ENCODE peak calls at places on chromosomes 12 and 14, in eight cellular contexts. X, G, P, A, W, C, Q and T are unnamed samples.
A peak's percentile ranks its signal among the peaks of the same experiment; 100 is the strongest.

GRCh38 chr14:101402936-101403660 is 158.2 kb upstream of the DIO3 start:
- DNase-seq in W (no peak), C (no peak), A (no peak), G (no peak), Q (no peak), X (no peak), P (no peak), T (no peak)

GRCh38 chr12:76033116-76034001 is 1.8 kb upstream of the PHLDA1 start:
- DNase-seq in W (peak; percentile 37), P (peak; percentile 58), X (no peak), C (no peak), G (no peak), Q (no peak), A (no peak), T (no peak)

GRCh38 chr14:66651536-66652220 is 143.7 kb downstream of the GPHN start:
- DNase-seq in C (no peak), W (no peak), P (no peak), A (no peak), G (no peak), Q (no peak), X (no peak), T (no peak)

GRCh38 chr12:32755654-32756475 is at the start of gene YARS2:
- DNase-seq in A (peak; percentile 71), G (peak; percentile 98), P (peak; percentile 99), W (peak; percentile 98), X (peak; percentile 79), C (peak; percentile 78), Q (peak; percentile 81), T (peak; percentile 81)

GRCh38 chr14:70714055-70714550 is 72.4 kb downstream of the TTC9 start:
- DNase-seq in X (no peak), A (peak; percentile 28), C (no peak), P (peak; percentile 75), W (peak; percentile 55), G (no peak), Q (peak; percentile 1), T (peak; percentile 6)

GRCh38 chr12:45696049-45696448 is 33.5 kb upstream of the ARID2 start:
- DNase-seq in W (no peak), X (no peak), Q (no peak), A (no peak), G (no peak), C (no peak), P (no peak), T (no peak)

GRCh38 chr14:26526132-26526531 is 71.7 kb downstream of the NOVA1 start:
- DNase-seq in P (no peak), W (no peak), A (no peak), C (no peak), G (no peak), Q (no peak), X (no peak), T (no peak)

GRCh38 chr14:75132374-75133086 is 5.7 kb upstream of the NEK9 start:
- DNase-seq in P (peak; percentile 79), Q (no peak), A (peak; percentile 25), W (peak; percentile 75), C (no peak), X (no peak), G (no peak), T (no peak)

GRCh38 chr12:50458606-50459005 is 46.2 kb upstream of the DIP2B start:
- DNase-seq in W (peak; percentile 29), P (peak; percentile 43), G (no peak), X (no peak), A (no peak), Q (no peak), C (no peak), T (no peak)